ENCODE peak calls at places on chromosomes 6 and 20, in six cellular contexts. T, M, J, P, H and Q are unnamed samples.

GRCh38 chr6:130697661-130698535 is 129.3 kb upstream of the SMLR1 start:
- DNase-seq in T (no peak), M (peak; percentile 3), J (peak; percentile 73), P (peak; percentile 47), H (no peak), Q (peak; percentile 3)

GRCh38 chr6:319177-320131 is 27.2 kb downstream of the DUSP22 start:
- DNase-seq in T (no peak), M (no peak), J (no peak), P (no peak), H (no peak), Q (no peak)

GRCh38 chr6:53313784-53314382 is 34.9 kb downstream of the ELOVL5 start:
- DNase-seq in T (no peak), M (no peak), J (peak; percentile 81), P (no peak), H (no peak), Q (no peak)

GRCh38 chr6:117502580-117502979 is 20.1 kb downstream of the DCBLD1 start:
- DNase-seq in T (no peak), M (no peak), J (peak; percentile 46), P (no peak), H (no peak), Q (no peak)

GRCh38 chr6:9397981-9398559 is 962.7 kb upstream of the SLC35B3 start:
- DNase-seq in T (peak; percentile 40), M (no peak), J (no peak), P (no peak), H (peak; percentile 67), Q (no peak)

GRCh38 chr6:104633125-104633524 is 226.6 kb downstream of the HACE1 start:
- DNase-seq in T (no peak), M (no peak), J (no peak), P (no peak), H (no peak), Q (no peak)

GRCh38 chr6:87731818-87732661 is 30.0 kb upstream of the AKIRIN2 start:
- DNase-seq in T (peak; percentile 85), M (peak; percentile 22), J (peak; percentile 91), P (peak; percentile 93), H (peak; percentile 90), Q (peak; percentile 24)

GRCh38 chr6:74805841-74806696 is 399.8 kb downstream of the COL12A1 start:
- DNase-seq in T (no peak), M (no peak), J (no peak), P (peak; percentile 53), H (no peak), Q (no peak)

GRCh38 chr6:41271901-41272395 is 14.5 kb downstream of the TREM1 start:
- DNase-seq in T (peak; percentile 28), M (no peak), J (no peak), P (no peak), H (peak; percentile 74), Q (no peak)

GRCh38 chr6:143953922-143954321 is 54.1 kb downstream of the PLAGL1 start:
- DNase-seq in T (no peak), M (no peak), J (no peak), P (no peak), H (no peak), Q (no peak)

GRCh38 chr6:117481926-117482239 is 591 bp upstream of the DCBLD1 start:
- DNase-seq in T (no peak), M (no peak), J (no peak), P (no peak), H (no peak), Q (no peak)

GRCh38 chr20:59680148-59680650 is 75.9 kb downstream of the PHACTR3 start:
- DNase-seq in T (no peak), M (no peak), J (no peak), P (no peak), H (no peak), Q (no peak)

GRCh38 chr6:106715922-106716321 is 86.5 kb downstream of the QRSL1 start:
- DNase-seq in T (no peak), M (no peak), J (no peak), P (no peak), H (no peak), Q (no peak)

DNA sequence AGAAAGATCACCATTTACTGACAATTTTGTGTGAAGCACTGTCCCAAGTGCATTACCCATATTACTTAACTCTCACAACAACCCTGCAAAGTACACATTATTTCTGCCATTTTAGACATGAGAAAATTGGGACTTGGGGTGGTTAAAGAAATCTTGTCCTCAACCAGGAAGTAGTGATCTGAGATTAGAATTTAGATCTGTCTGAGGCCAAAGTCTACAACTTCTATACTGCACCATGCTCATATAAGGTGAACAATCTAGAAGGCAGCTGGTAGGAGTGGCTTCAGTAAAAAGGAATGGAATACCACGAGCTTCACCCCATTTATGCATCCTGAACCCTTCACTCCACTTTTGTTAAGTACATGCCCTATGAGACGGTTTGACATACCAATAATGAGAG is 87.6 kb downstream of the QRSL1 start:
- DNase-seq in T (no peak), M (no peak), J (no peak), P (no peak), H (no peak), Q (no peak)
- H3K27ac ChIP-seq in T (no peak overlapping the region), M (no peak overlapping the region), J (no peak overlapping the region), P (no peak overlapping the region), H (no peak overlapping the region), Q (no peak overlapping the region)

DNA sequence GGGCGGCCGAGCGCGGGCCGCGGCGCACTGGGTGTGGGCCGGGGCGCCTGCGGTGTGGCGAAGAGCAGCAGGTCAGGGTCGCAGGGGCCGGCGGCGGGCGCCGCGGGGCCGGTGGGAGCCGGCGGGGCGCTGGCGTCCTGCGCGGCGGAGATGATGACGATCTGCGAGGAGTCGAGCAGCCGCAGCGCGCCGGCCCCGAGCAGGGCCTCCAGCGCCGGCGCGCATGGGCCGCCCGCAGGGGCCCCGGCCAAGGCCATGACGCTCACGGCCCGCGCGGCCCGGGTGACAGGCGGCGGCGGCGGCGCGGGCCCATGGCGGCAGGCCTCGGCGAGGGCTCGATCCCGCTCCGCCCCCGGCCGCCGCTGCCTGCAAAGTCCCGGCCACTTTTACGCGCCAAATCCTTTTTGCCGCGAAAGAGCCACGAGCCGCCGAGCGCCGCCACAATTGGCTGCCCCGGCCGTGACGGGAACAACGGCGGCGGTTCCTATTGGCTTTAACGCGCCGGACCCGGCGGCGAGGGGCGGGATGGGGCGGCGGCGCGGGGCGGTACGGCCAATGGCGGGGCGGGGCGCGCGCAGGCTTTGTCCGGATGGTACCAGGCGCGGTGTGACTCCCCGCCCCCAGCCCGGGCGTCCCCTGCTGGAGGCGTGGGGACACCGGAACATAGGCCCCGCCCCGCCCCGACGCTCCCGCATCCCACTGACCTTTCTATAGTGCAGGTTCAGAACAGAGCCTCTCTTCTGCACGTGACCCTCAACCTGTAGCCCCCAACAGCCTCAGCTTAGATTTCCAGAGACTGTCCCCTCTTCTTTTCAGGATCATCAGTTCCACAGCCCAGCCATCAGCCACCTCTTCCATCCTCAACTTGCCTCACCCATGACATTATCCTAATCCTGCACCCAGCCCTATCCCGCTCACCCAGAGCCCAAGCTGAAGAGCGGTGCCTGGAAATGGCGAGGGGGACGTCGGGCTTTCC is at the start of gene E2F1:
- DNase-seq in T (peak; percentile 97), M (peak; percentile 89), J (peak; percentile 82), P (peak; percentile 97), H (peak; percentile 95), Q (peak; percentile 90)
- H3K27ac ChIP-seq in T (peak within 1 kb of the TSS; percentile 19), M (peak within 1 kb of the TSS; percentile 44), J (peak within 1 kb of the TSS; percentile 61), P (peak within 1 kb of the TSS; percentile 50), H (no peak within 1 kb of the TSS), Q (peak within 1 kb of the TSS; percentile 97)

GRCh38 chr6:127793396-127793795 is 107.5 kb downstream of the THEMIS start:
- DNase-seq in T (no peak), M (no peak), J (no peak), P (no peak), H (no peak), Q (no peak)
- H3K27ac ChIP-seq in T (no peak overlapping the region), M (no peak overlapping the region), J (no peak overlapping the region), P (no peak overlapping the region), H (no peak overlapping the region), Q (peak overlapping the region; percentile 14)

DNA sequence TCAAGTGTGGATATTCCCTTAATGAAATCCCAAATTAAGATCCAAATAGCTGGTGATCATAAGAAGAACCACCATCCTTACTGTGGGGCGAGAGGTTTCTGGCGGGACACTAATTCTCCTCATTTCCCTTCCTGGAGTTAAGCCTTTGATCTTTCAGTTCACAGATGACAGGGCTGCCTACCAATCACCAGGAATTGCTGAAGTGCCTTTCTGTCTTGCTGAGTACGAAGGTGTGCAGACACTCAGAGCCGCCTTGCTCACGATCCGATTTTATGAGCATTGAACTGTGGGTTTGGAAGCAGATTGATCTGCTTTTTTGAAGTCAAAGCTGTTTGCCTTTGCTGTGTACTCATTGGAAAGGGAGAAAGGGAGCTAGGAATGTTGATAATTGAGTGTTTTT is 129.0 kb upstream of the SALL4 start:
- DNase-seq in T (no peak), M (no peak), J (no peak), P (no peak), H (no peak), Q (no peak)
- H3K27ac ChIP-seq in T (no peak overlapping the region), M (no peak overlapping the region), J (no peak overlapping the region), P (no peak overlapping the region), H (no peak overlapping the region), Q (no peak overlapping the region)

GRCh38 chr20:20391766-20392165 is 23.9 kb downstream of the INSM1 start:
- DNase-seq in T (no peak), M (no peak), J (no peak), P (no peak), H (no peak), Q (no peak)

GRCh38 chr20:20393207-20393606 is 25.3 kb downstream of the INSM1 start:
- DNase-seq in T (no peak), M (no peak), J (no peak), P (no peak), H (no peak), Q (no peak)

GRCh38 chr20:20395856-20396600 is 28.1 kb downstream of the INSM1 start:
- DNase-seq in T (no peak), M (no peak), J (no peak), P (no peak), H (no peak), Q (no peak)

GRCh38 chr20:20395087-20395486 is 27.2 kb downstream of the INSM1 start:
- DNase-seq in T (no peak), M (no peak), J (no peak), P (no peak), H (no peak), Q (no peak)

DNA sequence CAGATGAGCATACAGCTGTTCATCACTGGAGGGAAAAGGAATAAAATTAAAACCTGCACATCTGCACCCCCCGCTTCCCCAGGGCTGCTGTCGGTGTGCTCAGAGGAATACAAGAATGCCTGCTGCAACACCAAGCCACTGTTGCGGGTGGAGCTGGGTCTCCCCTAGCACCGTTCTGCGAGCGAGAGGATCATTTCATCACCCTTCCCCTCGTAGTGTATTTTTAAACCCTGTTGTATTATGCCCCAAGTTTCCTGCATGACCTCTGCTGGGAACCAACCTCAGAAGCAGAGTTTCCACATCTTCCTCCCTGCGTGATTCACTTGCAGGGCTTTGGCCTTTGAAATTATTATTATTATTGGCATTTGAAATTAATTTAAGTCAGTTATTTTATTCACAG is 25.9 kb downstream of the INSM1 start:
- DNase-seq in T (no peak), M (no peak), J (peak; percentile 43), P (no peak), H (no peak), Q (no peak)
- H3K27ac ChIP-seq in T (no peak overlapping the region), M (no peak overlapping the region), J (no peak overlapping the region), P (no peak overlapping the region), H (no peak overlapping the region), Q (no peak overlapping the region)

DNA sequence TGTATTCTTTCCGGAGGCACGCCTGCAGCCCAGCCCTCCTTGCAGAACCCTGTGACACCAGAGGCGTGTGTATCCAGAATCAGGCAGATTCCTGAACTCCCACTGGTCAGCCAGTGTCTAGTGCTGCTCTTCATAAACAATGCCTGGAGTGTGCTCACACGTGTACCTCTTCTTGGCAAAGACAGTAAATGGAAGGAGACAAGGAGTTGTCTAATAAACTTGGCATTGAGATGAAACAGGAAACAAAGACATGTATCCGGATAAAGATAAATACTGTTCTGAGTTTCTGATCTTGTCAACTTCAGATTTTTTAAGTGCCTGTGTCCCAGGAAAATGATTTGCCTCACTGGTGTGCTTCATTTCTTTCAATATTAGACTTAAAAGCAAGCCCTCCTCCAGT is 1.7 kb downstream of the RPS6KA2 start:
- DNase-seq in T (no peak), M (no peak), J (peak; percentile 68), P (no peak), H (no peak), Q (no peak)
- H3K27ac ChIP-seq in T (peak overlapping the region; percentile 64), M (no peak overlapping the region), J (peak overlapping the region; percentile 84), P (no peak overlapping the region), H (peak overlapping the region; percentile 100), Q (no peak overlapping the region)